ENCODE peak calls at places on chromosomes 11 and 22, in six cellular contexts. C is neuronal stem cell, M is H9, D is mesenchymal stem cell, R is IMR-90, E is mesendoderm. O is an unnamed sample. For H3K4me1, the result is how much of the 10 kb centered on the place peaks cover.

GRCh38 chr11:19253149-19253540 is 12.4 kb upstream of the E2F8 start:
- DNase-seq in C (no peak), E (no peak), D (no peak), M (no peak), R (no peak), O (no peak)

GRCh38 chr11:1604711-1605110 is 3.6 kb downstream of the KRTAP5-3 start:
- DNase-seq in M (no peak), E (no peak), D (no peak), C (no peak), R (no peak), O (no peak)

GRCh38 chr11:33605703-33606102 is 94.9 kb downstream of the C11orf91 start:
- DNase-seq in C (no peak), E (no peak), D (no peak), R (no peak), M (no peak), O (no peak)

GRCh38 chr11:75442161-75442885 is 9.3 kb upstream of the KLHL35 start:
- DNase-seq in R (no peak), M (no peak), E (no peak), C (no peak), D (no peak), O (no peak)

GRCh38 chr22:35863432-35863831 is 145.8 kb downstream of the APOL5 start:
- DNase-seq in R (no peak), C (no peak), M (no peak), E (peak), D (no peak), O (peak)

GRCh38 chr11:102513869-102514268 is 16.7 kb downstream of the MMP7 start:
- DNase-seq in C (no peak), E (no peak), D (peak), M (no peak), R (peak), O (no peak)

GRCh38 chr11:6856871-6857270 is 6.0 kb upstream of the OR10A2 start:
- DNase-seq in M (no peak), R (peak), C (no peak), D (no peak), E (no peak), O (no peak)

GRCh38 chr11:124075841-124076571 is 34.9 kb upstream of the OR10G7 start:
- DNase-seq in R (no peak), D (no peak), C (no peak), E (no peak), M (peak), O (peak)

GRCh38 chr22:23302171-23303002 is 122.1 kb downstream of the BCR start:
- DNase-seq in D (peak), E (no peak), C (no peak), R (no peak), M (no peak), O (no peak)

GRCh38 chr11:32888805-32889204 is 3.8 kb upstream of the QSER1 start:
- DNase-seq in D (peak), R (peak), E (no peak), M (no peak), C (no peak), O (no peak)

GRCh38 chr11:28393348-28393747 is 285.2 kb downstream of the METTL15 start:
- DNase-seq in C (no peak), M (no peak), R (no peak), D (no peak), E (no peak), O (no peak)

GRCh38 chr11:64299847-64300648 is at the start of gene CATSPERZ:
- DNase-seq in C (no peak), M (no peak), R (no peak), D (no peak), E (no peak), O (no peak)

GRCh38 chr11:120381401-120381800 is 45.2 kb downstream of the ARHGEF12 start:
- DNase-seq in D (no peak), E (no peak), C (no peak), R (no peak), M (no peak), O (no peak)

GRCh38 chr22:36411589-36412258 is 24.0 kb upstream of the MYH9 start:
- DNase-seq in R (no peak), D (no peak), E (no peak), M (no peak), C (no peak), O (no peak)

GRCh38 chr11:26896716-26897115 is 97.2 kb upstream of the FIBIN start:
- DNase-seq in R (no peak), M (no peak), E (no peak), D (no peak), C (no peak), O (peak)

GRCh38 chr11:120792306-120792705 is 231.6 kb upstream of the TBCEL start:
- DNase-seq in C (no peak), R (no peak), M (no peak), D (no peak), E (no peak), O (no peak)

GRCh38 chr22:27773236-27773550 is 28.4 kb downstream of the MN1 start:
- DNase-seq in D (no peak), R (no peak), C (no peak), E (no peak), M (no peak), O (no peak)

GRCh38 chr11:84398017-84398626 is 1112.0 kb upstream of the CCDC90B start:
- DNase-seq in R (peak), C (no peak), E (peak), M (no peak), D (peak), O (no peak)

GRCh38 chr11:94199367-94200130 is 70.9 kb downstream of the PANX1 start:
- DNase-seq in D (no peak), E (no peak), R (peak), M (no peak), C (no peak), O (no peak)

GRCh38 chr11:44805596-44805995 is 78.8 kb downstream of the TSPAN18 start:
- DNase-seq in C (no peak), M (no peak), D (peak), R (peak), E (peak), O (peak)

GRCh38 chr11:77287136-77287535 is 14.3 kb downstream of the GDPD4 start:
- DNase-seq in M (no peak), D (no peak), E (no peak), R (peak), C (no peak), O (no peak)

GRCh38 chr11:64457416-64458010 is 98.6 kb downstream of the RPS6KA4 start:
- DNase-seq in C (no peak), D (no peak), E (no peak), R (no peak), M (no peak), O (no peak)

GRCh38 chr22:48919187-48919590 is 908.5 kb downstream of the BRD1 start:
- DNase-seq in D (no peak), R (no peak), M (peak), E (no peak), C (peak), O (no peak)

GRCh38 chr11:225734-226453 is 10.2 kb downstream of the SIRT3 start:
- DNase-seq in E (no peak), C (no peak), R (peak), M (no peak), D (peak), O (peak)

GRCh38 chr22:24810043-24810749 is 4.2 kb downstream of the SGSM1 start:
- DNase-seq in E (peak), C (peak), R (no peak), M (no peak), D (no peak), O (no peak)

GRCh38 chr11:110298298-110298765 is 1.9 kb upstream of the RDX start:
- DNase-seq in C (no peak), E (peak), D (no peak), M (no peak), R (no peak), O (peak)

GRCh38 chr22:47446331-47446730 is 683.9 kb downstream of the TBC1D22A start:
- DNase-seq in R (no peak), C (no peak), D (no peak), E (no peak), M (no peak), O (no peak)

GRCh38 chr11:43987384-43988039 is 45.1 kb downstream of the C11orf96 start:
- DNase-seq in D (peak), C (no peak), M (no peak), R (peak), E (peak), O (no peak)

GRCh38 chr11:132962026-132962425 is 570.3 kb downstream of the OPCML start:
- DNase-seq in C (no peak), D (no peak), M (no peak), E (no peak), R (peak), O (no peak)

GRCh38 chr22:23119492-23120414 is 22.0 kb downstream of the RSPH14 start:
- DNase-seq in D (no peak), E (peak), R (no peak), C (no peak), M (no peak), O (no peak)

GRCh38 chr11:45855308-45855707 is 8.0 kb downstream of the CRY2 start:
- DNase-seq in C (no peak), M (no peak), D (no peak), R (no peak), E (no peak), O (no peak)

GRCh38 chr11:121630041-121630440 is 177.3 kb upstream of the SORL1-AS1 start:
- DNase-seq in C (no peak), E (no peak), M (no peak), R (peak), D (peak), O (no peak)

GRCh38 chr11:16876840-16877239 is 137.4 kb downstream of the PLEKHA7 start:
- DNase-seq in R (no peak), M (no peak), D (no peak), E (peak), C (no peak), O (no peak)

GRCh38 chr11:3164138-3164539 is 971 bp downstream of the OSBPL5 start:
- DNase-seq in E (peak), C (no peak), R (no peak), D (no peak), M (no peak), O (no peak)

GRCh38 chr11:3164540-3165151 is 464 bp downstream of the OSBPL5 start:
- DNase-seq in E (peak), C (no peak), M (no peak), R (no peak), D (no peak), O (no peak)

GRCh38 chr11:3166268-3167142 is 1.4 kb upstream of the OSBPL5 start:
- DNase-seq in R (no peak), C (no peak), E (no peak), M (no peak), D (no peak), O (no peak)

GRCh38 chr11:3165916-3166267 is 782 bp upstream of the OSBPL5 start:
- DNase-seq in D (no peak), E (no peak), R (no peak), M (no peak), C (no peak), O (no peak)

GRCh38 chr11:3165152-3165705 is at the start of gene OSBPL5:
- DNase-seq in D (peak), M (no peak), R (peak), C (no peak), E (peak), O (no peak)
- H3K4me1 ChIP-seq in D (under half), M (under half), R (under half), C (under half), E (under half), O (under half)

DNA sequence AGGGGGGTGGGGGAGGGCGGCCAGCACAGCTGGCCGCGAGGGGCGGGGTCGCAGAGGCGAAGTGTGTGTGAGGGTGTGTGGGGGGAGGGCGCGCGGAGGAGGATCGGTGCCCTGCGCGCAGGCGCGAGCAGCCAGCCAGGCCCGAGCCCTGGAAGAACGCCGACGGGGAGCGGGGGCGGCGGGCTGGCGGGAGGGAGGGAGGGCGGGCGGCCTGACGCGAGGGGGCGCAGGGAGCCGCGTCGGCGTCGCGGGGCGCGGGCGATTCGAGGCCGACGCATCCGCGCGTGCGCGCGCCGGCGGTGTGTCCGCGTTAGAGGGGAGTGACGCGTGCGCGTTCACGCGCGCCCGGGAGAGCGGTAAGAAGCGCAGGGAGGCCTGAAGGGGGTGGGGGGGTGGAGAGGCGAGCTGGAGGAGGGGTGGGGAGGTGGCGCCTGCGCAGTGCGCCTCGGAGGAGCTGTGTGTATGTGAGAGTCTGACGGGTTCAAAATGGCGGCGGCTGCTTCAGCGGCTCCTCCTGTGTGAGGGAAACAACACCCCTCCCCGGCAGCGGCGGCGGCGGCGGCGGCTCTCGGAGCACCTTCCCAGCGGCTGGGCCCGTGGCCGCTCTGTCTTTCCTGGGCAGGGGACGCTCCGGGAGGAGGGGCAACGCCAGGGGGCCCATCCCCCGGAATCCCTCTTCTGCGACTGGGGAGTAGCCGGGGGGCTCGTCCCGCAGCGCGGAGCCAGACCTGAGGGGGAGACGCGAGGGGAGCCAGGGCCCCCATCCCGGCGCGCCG is at the start of gene KDM2A:
- DNase-seq in D (peak), R (peak), E (peak), M (peak), C (peak), O (peak)
- H3K18ac ChIP-seq in D (peak), R (peak), E (peak), M (peak), C (peak), O (peak)

GRCh38 chr11:67586568-67587250 is 3.1 kb downstream of the GSTP1 start:
- DNase-seq in D (no peak), R (no peak), M (no peak), E (no peak), C (no peak), O (no peak)

GRCh38 chr11:67583319-67584204 is at the start of gene GSTP1:
- DNase-seq in C (peak), E (peak), R (peak), D (peak), M (peak), O (peak)

GRCh38 chr11:67585911-67586310 is 2.3 kb downstream of the GSTP1 start:
- DNase-seq in E (no peak), D (no peak), R (no peak), C (no peak), M (no peak), O (no peak)

GRCh38 chr11:67584205-67584880 is 731 bp downstream of the GSTP1 start:
- DNase-seq in R (peak), M (no peak), C (no peak), E (peak), D (peak), O (peak)

GRCh38 chr11:67584881-67585873 is 1.6 kb downstream of the GSTP1 start:
- DNase-seq in E (peak), D (peak), M (no peak), C (no peak), R (no peak), O (no peak)
- H4K8ac ChIP-seq in E (no peak), D (peak), M (no peak), C (no peak), R (peak), O (no peak)

GRCh38 chr11:31813242-31813960 is 2.3 kb upstream of the PAX6 start:
- DNase-seq in E (peak), D (no peak), C (no peak), R (no peak), M (no peak), O (no peak)
- H3K4me1 ChIP-seq in E (under half), D (half or more), C (under half), R (under half), M (under half), O (under half)

GRCh38 chr11:65569164-65569972 is 909 bp upstream of the ZNRD2 start:
- DNase-seq in R (no peak), C (no peak), D (no peak), M (no peak), E (no peak), O (no peak)
- H3K18ac ChIP-seq in R (peak), C (peak), D (peak), M (peak), E (peak), O (peak)

GRCh38 chr11:68792400-68792955 is 41.2 kb upstream of the TESMIN start:
- DNase-seq in E (no peak), M (no peak), D (peak), R (peak), C (no peak), O (peak)
- H4K8ac ChIP-seq in E (no peak), M (no peak), D (no peak), R (no peak), C (no peak), O (no peak)

DNA sequence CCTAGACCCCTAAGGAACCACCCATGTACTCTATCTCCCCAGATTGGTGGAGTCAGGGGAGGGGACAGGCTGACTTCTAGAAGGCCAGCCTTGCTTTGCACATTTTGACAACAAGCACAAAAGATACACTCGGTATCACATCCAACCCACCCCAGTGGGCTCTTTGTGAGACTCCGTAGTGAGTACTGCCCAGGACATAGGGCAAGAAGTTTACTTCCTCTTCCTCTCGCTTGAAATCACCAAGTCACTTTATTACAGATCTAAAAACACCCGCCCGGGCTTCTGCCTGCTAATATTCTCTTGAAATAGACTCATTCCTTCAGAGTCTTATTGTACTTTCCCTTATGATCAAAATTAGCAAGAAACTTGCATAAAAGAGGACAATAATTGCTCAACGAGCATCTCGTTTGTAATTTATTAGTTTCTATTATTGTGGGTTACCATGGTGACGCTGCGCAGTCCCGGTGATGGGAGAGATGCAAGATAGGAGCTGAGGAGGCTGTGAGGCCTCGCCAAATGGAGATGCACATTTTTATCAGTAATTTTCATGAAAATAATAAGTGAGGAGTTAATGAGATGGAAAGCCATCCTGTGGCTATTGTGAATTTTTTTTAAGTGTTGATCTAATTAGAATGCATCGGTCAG is 96.9 kb downstream of the FEZ1 start:
- DNase-seq in E (no peak), M (no peak), C (no peak), R (no peak), D (no peak), O (no peak)
- H3K4me1 ChIP-seq in E (under half), M (under half), C (under half), R (under half), D (under half), O (under half)

GRCh38 chr22:29315286-29316195 is at the start of gene RASL10A:
- DNase-seq in M (no peak), D (no peak), C (no peak), R (no peak), E (no peak), O (no peak)
- H3K18ac ChIP-seq in M (no peak), D (no peak), C (peak), R (no peak), E (peak), O (peak)

O was measured in trophoblast cell.